ENCODE peak calls at places on chromosomes 3 and 15, in nine cellular contexts. S is stimulated activated naive CD8-positive, alpha-beta T cell treated with anti-CD3 and anti-CD28 coated beads, Interleukin-15, Interleukin-2, amounts not matched to agents 100 U/mL and 50 U/mL, for 24 hours; B is HuH-7; C is amniotic stem cell; G is OCI-LY7; E is neuronal stem cell; J is RPMI7951; A is GM13977; P is activated B cell treated with CpG ODN at 0.5 μM for 24 hours. K is an unnamed sample.

GRCh38 chr3:4520013-4520881 is 27.1 kb downstream of the ITPR1 start:
- DNase-seq in B (no peak), J (no peak), G (no peak), A (no peak), C (no peak), P (no peak), S (no peak), E (no peak), K (no peak)

GRCh38 chr15:55279746-55280351 is 9.8 kb downstream of the RAB27A start:
- DNase-seq in C (peak; percentile 7), S (peak; percentile 60), G (no peak), A (no peak), E (no peak), B (no peak), J (peak; percentile 98), P (no peak), K (peak; percentile 74)

GRCh38 chr3:124032351-124032880 is 40.5 kb upstream of the ROPN1 start:
- DNase-seq in G (no peak), J (peak; percentile 47), S (no peak), A (no peak), E (peak; percentile 48), P (no peak), B (peak; percentile 38), C (no peak), K (peak; percentile 15)

GRCh38 chr3:181173227-181173626 is 183.7 kb upstream of the DNAJC19 start:
- DNase-seq in A (no peak), S (no peak), P (no peak), G (no peak), C (no peak), B (no peak), J (no peak), E (no peak), K (no peak)

GRCh38 chr15:76386178-76386577 is 49.6 kb downstream of the ISL2 start:
- DNase-seq in E (no peak), C (no peak), S (no peak), P (no peak), J (no peak), G (no peak), A (no peak), B (no peak), K (peak; percentile 94)

GRCh38 chr3:110430146-110430545 is 641.5 kb upstream of the NECTIN3 start:
- DNase-seq in B (no peak), C (no peak), G (no peak), E (no peak), S (no peak), A (no peak), J (no peak), P (no peak), K (no peak)

GRCh38 chr3:53244281-53244680 is 11.5 kb downstream of the TKT start:
- DNase-seq in S (no peak), C (no peak), A (no peak), G (no peak), E (no peak), P (no peak), J (no peak), B (no peak), K (no peak)

GRCh38 chr15:80343610-80344009 is 60.6 kb upstream of the ARNT2 start:
- DNase-seq in P (no peak), S (no peak), B (no peak), E (no peak), G (no peak), J (no peak), C (no peak), A (no peak), K (no peak)

GRCh38 chr3:193046369-193046768 is 128.7 kb upstream of the MB21D2 start:
- DNase-seq in E (no peak), S (no peak), B (no peak), J (no peak), C (no peak), G (no peak), A (no peak), P (no peak), K (no peak)

GRCh38 chr3:27202959-27203358 is 166.2 kb downstream of the NEK10 start:
- DNase-seq in G (no peak), J (no peak), E (no peak), S (no peak), P (no peak), C (no peak), B (no peak), A (no peak), K (no peak)

GRCh38 chr3:183477801-183478456 is 49.5 kb upstream of the MCF2L2 start:
- DNase-seq in A (no peak), P (no peak), E (no peak), G (no peak), J (no peak), C (no peak), S (no peak), B (no peak), K (no peak)

GRCh38 chr15:42549052-42549491 is 434 bp downstream of the HAUS2 start:
- DNase-seq in S (no peak), G (peak; percentile 76), J (peak; percentile 54), A (peak; percentile 52), B (peak; percentile 4), C (no peak), P (peak; percentile 18), E (no peak), K (peak; percentile 32)

GRCh38 chr15:28974142-28974541 is 88.4 kb downstream of the APBA2 start:
- DNase-seq in E (no peak), P (no peak), A (no peak), G (no peak), S (peak; percentile 37), B (no peak), C (no peak), J (no peak), K (no peak)

GRCh38 chr15:83659011-83659811 is 5.3 kb downstream of the ADAMTSL3 start:
- DNase-seq in P (no peak), E (no peak), J (no peak), B (no peak), A (no peak), S (no peak), G (no peak), C (no peak), K (no peak)